ENCODE peak calls at places on chromosome 1, in nine cellular contexts. One of them, this sample, is unnamed.

GRCh38 chr1:156211243-156211642 is 1.6 kb upstream of the PMF1 start:
- DNase-seq in heart left ventricle: no peak
- DNase-seq in psoas muscle: no peak
- DNase-seq in K562: no peak
- DNase-seq in upper lobe of right lung: no peak
- DNase-seq in stomach: no peak
- DNase-seq in transverse colon: no peak
- DNase-seq in CD8-positive, alpha-beta memory T cell: no peak
- DNase-seq in CD4-positive, alpha-beta memory T cell: no peak
- DNase-seq in this sample: no peak

GRCh38 chr1:232084584-232085223 is 458.1 kb downstream of the DISC1 start:
- DNase-seq in K562: no peak
- DNase-seq in psoas muscle: no peak
- DNase-seq in stomach: no peak
- DNase-seq in upper lobe of right lung: no peak
- DNase-seq in CD8-positive, alpha-beta memory T cell: no peak
- DNase-seq in transverse colon: no peak
- DNase-seq in heart left ventricle: no peak
- DNase-seq in CD4-positive, alpha-beta memory T cell: no peak
- DNase-seq in this sample: peak; percentile 27

GRCh38 chr1:201791775-201792166 is 37.2 kb upstream of the IPO9 start:
- DNase-seq in heart left ventricle: peak; percentile 75
- DNase-seq in transverse colon: no peak
- DNase-seq in CD4-positive, alpha-beta memory T cell: no peak
- DNase-seq in stomach: no peak
- DNase-seq in upper lobe of right lung: no peak
- DNase-seq in CD8-positive, alpha-beta memory T cell: no peak
- DNase-seq in K562: no peak
- DNase-seq in psoas muscle: peak; percentile 27
- DNase-seq in this sample: no peak

GRCh38 chr1:40887012-40887378 is 24.8 kb upstream of the CITED4 start:
- DNase-seq in CD8-positive, alpha-beta memory T cell: no peak
- DNase-seq in upper lobe of right lung: no peak
- DNase-seq in transverse colon: no peak
- DNase-seq in psoas muscle: no peak
- DNase-seq in CD4-positive, alpha-beta memory T cell: no peak
- DNase-seq in stomach: no peak
- DNase-seq in heart left ventricle: no peak
- DNase-seq in K562: no peak
- DNase-seq in this sample: no peak

GRCh38 chr1:108512239-108513071 is 47.4 kb upstream of the EEIG2 start:
- DNase-seq in CD8-positive, alpha-beta memory T cell: peak; percentile 37
- DNase-seq in transverse colon: no peak
- DNase-seq in CD4-positive, alpha-beta memory T cell: peak; percentile 35
- DNase-seq in psoas muscle: no peak
- DNase-seq in heart left ventricle: no peak
- DNase-seq in K562: peak; percentile 56
- DNase-seq in stomach: no peak
- DNase-seq in upper lobe of right lung: no peak
- DNase-seq in this sample: no peak

GRCh38 chr1:161013104-161013590 is 7.8 kb downstream of the F11R start:
- DNase-seq in psoas muscle: no peak
- DNase-seq in upper lobe of right lung: peak; percentile 37
- DNase-seq in transverse colon: no peak
- DNase-seq in stomach: no peak
- DNase-seq in CD4-positive, alpha-beta memory T cell: no peak
- DNase-seq in K562: peak; percentile 34
- DNase-seq in heart left ventricle: no peak
- DNase-seq in CD8-positive, alpha-beta memory T cell: no peak
- DNase-seq in this sample: no peak

GRCh38 chr1:4978660-4979390 is 324.4 kb downstream of the AJAP1 start:
- DNase-seq in stomach: no peak
- DNase-seq in upper lobe of right lung: no peak
- DNase-seq in CD8-positive, alpha-beta memory T cell: no peak
- DNase-seq in transverse colon: no peak
- DNase-seq in K562: no peak
- DNase-seq in CD4-positive, alpha-beta memory T cell: no peak
- DNase-seq in psoas muscle: no peak
- DNase-seq in heart left ventricle: no peak
- DNase-seq in this sample: no peak

GRCh38 chr1:230108580-230108979 is 41.5 kb downstream of the GALNT2 start:
- DNase-seq in stomach: no peak
- DNase-seq in heart left ventricle: no peak
- DNase-seq in transverse colon: no peak
- DNase-seq in upper lobe of right lung: no peak
- DNase-seq in psoas muscle: no peak
- DNase-seq in CD8-positive, alpha-beta memory T cell: no peak
- DNase-seq in CD4-positive, alpha-beta memory T cell: no peak
- DNase-seq in K562: no peak
- DNase-seq in this sample: no peak

GRCh38 chr1:234963904-234964702 is 164.5 kb downstream of the TOMM20 start:
- DNase-seq in stomach: peak; percentile 66
- DNase-seq in CD8-positive, alpha-beta memory T cell: no peak
- DNase-seq in heart left ventricle: no peak
- DNase-seq in upper lobe of right lung: no peak
- DNase-seq in psoas muscle: peak; percentile 55
- DNase-seq in CD4-positive, alpha-beta memory T cell: no peak
- DNase-seq in K562: no peak
- DNase-seq in transverse colon: no peak
- DNase-seq in this sample: no peak

GRCh38 chr1:234963180-234963903 is 165.3 kb downstream of the TOMM20 start:
- DNase-seq in heart left ventricle: peak; percentile 91
- DNase-seq in psoas muscle: peak; percentile 80
- DNase-seq in transverse colon: peak; percentile 88
- DNase-seq in CD8-positive, alpha-beta memory T cell: peak; percentile 86
- DNase-seq in stomach: peak; percentile 88
- DNase-seq in K562: peak; percentile 76
- DNase-seq in upper lobe of right lung: peak; percentile 92
- DNase-seq in CD4-positive, alpha-beta memory T cell: peak; percentile 94
- DNase-seq in this sample: peak; percentile 82

GRCh38 chr1:234960722-234961467 is 167.7 kb downstream of the TOMM20 start:
- DNase-seq in heart left ventricle: no peak
- DNase-seq in upper lobe of right lung: no peak
- DNase-seq in CD8-positive, alpha-beta memory T cell: no peak
- DNase-seq in stomach: peak; percentile 78
- DNase-seq in CD4-positive, alpha-beta memory T cell: no peak
- DNase-seq in K562: peak; percentile 44
- DNase-seq in transverse colon: peak; percentile 77
- DNase-seq in psoas muscle: no peak
- DNase-seq in this sample: no peak

GRCh38 chr1:234962340-234962989 is 166.2 kb downstream of the TOMM20 start:
- DNase-seq in K562: peak; percentile 67
- DNase-seq in upper lobe of right lung: no peak
- DNase-seq in transverse colon: no peak
- DNase-seq in CD4-positive, alpha-beta memory T cell: no peak
- DNase-seq in heart left ventricle: no peak
- DNase-seq in stomach: no peak
- DNase-seq in psoas muscle: peak; percentile 55
- DNase-seq in CD8-positive, alpha-beta memory T cell: peak; percentile 10
- DNase-seq in this sample: no peak

GRCh38 chr1:234961468-234962339 is 166.9 kb downstream of the TOMM20 start:
- DNase-seq in psoas muscle: no peak
- DNase-seq in transverse colon: no peak
- DNase-seq in CD4-positive, alpha-beta memory T cell: no peak
- DNase-seq in upper lobe of right lung: no peak
- DNase-seq in heart left ventricle: no peak
- DNase-seq in stomach: no peak
- DNase-seq in CD8-positive, alpha-beta memory T cell: no peak
- DNase-seq in K562: no peak
- DNase-seq in this sample: no peak
- H3K27ac ChIP-seq in psoas muscle: peak overlapping the region; percentile 70
- H3K27ac ChIP-seq in transverse colon: peak overlapping the region; percentile 89
- H3K27ac ChIP-seq in CD4-positive, alpha-beta memory T cell: peak overlapping the region; percentile 89
- H3K27ac ChIP-seq in upper lobe of right lung: peak overlapping the region; percentile 83
- H3K27ac ChIP-seq in heart left ventricle: peak overlapping the region; percentile 60
- H3K27ac ChIP-seq in stomach: peak overlapping the region; percentile 93
- H3K27ac ChIP-seq in CD8-positive, alpha-beta memory T cell: peak overlapping the region; percentile 82
- H3K27ac ChIP-seq in K562: peak overlapping the region; percentile 82
- H3K27ac ChIP-seq in this sample: peak overlapping the region; percentile 13

GRCh38 chr1:64516803-64517568 is 47.1 kb downstream of the CACHD1 start:
- DNase-seq in stomach: no peak
- DNase-seq in K562: no peak
- DNase-seq in CD4-positive, alpha-beta memory T cell: no peak
- DNase-seq in psoas muscle: no peak
- DNase-seq in transverse colon: no peak
- DNase-seq in heart left ventricle: no peak
- DNase-seq in upper lobe of right lung: no peak
- DNase-seq in CD8-positive, alpha-beta memory T cell: no peak
- DNase-seq in this sample: no peak

GRCh38 chr1:64516301-64516700 is 46.4 kb downstream of the CACHD1 start:
- DNase-seq in CD8-positive, alpha-beta memory T cell: no peak
- DNase-seq in psoas muscle: no peak
- DNase-seq in stomach: no peak
- DNase-seq in upper lobe of right lung: no peak
- DNase-seq in transverse colon: no peak
- DNase-seq in CD4-positive, alpha-beta memory T cell: no peak
- DNase-seq in heart left ventricle: no peak
- DNase-seq in K562: no peak
- DNase-seq in this sample: no peak

GRCh38 chr1:64515427-64515826 is 45.5 kb downstream of the CACHD1 start:
- DNase-seq in transverse colon: peak; percentile 44
- DNase-seq in psoas muscle: peak; percentile 35
- DNase-seq in CD4-positive, alpha-beta memory T cell: no peak
- DNase-seq in heart left ventricle: no peak
- DNase-seq in CD8-positive, alpha-beta memory T cell: no peak
- DNase-seq in upper lobe of right lung: no peak
- DNase-seq in stomach: peak; percentile 56
- DNase-seq in K562: no peak
- DNase-seq in this sample: no peak

GRCh38 chr1:64518692-64519481 is 49.0 kb downstream of the CACHD1 start:
- DNase-seq in transverse colon: no peak
- DNase-seq in stomach: no peak
- DNase-seq in CD8-positive, alpha-beta memory T cell: no peak
- DNase-seq in psoas muscle: no peak
- DNase-seq in heart left ventricle: no peak
- DNase-seq in CD4-positive, alpha-beta memory T cell: no peak
- DNase-seq in upper lobe of right lung: no peak
- DNase-seq in K562: no peak
- DNase-seq in this sample: no peak

GRCh38 chr1:64517640-64518039 is 47.7 kb downstream of the CACHD1 start:
- DNase-seq in upper lobe of right lung: no peak
- DNase-seq in psoas muscle: no peak
- DNase-seq in K562: no peak
- DNase-seq in CD8-positive, alpha-beta memory T cell: no peak
- DNase-seq in transverse colon: no peak
- DNase-seq in heart left ventricle: no peak
- DNase-seq in CD4-positive, alpha-beta memory T cell: no peak
- DNase-seq in stomach: no peak
- DNase-seq in this sample: no peak
- H3K4me1 ChIP-seq in upper lobe of right lung: peaks cover 56% of the 10 kb centered on the region
- H3K4me1 ChIP-seq in psoas muscle: peaks cover 31% of the 10 kb centered on the region
- H3K4me1 ChIP-seq in K562: no peaks in the 10 kb centered on the region
- H3K4me1 ChIP-seq in CD8-positive, alpha-beta memory T cell: no peaks in the 10 kb centered on the region
- H3K4me1 ChIP-seq in transverse colon: peaks cover 20% of the 10 kb centered on the region
- H3K4me1 ChIP-seq in heart left ventricle: peaks cover 67% of the 10 kb centered on the region
- H3K4me1 ChIP-seq in CD4-positive, alpha-beta memory T cell: no peaks in the 10 kb centered on the region
- H3K4me1 ChIP-seq in stomach: peaks cover 66% of the 10 kb centered on the region
- H3K4me1 ChIP-seq in this sample: no peaks in the 10 kb centered on the region

DNA sequence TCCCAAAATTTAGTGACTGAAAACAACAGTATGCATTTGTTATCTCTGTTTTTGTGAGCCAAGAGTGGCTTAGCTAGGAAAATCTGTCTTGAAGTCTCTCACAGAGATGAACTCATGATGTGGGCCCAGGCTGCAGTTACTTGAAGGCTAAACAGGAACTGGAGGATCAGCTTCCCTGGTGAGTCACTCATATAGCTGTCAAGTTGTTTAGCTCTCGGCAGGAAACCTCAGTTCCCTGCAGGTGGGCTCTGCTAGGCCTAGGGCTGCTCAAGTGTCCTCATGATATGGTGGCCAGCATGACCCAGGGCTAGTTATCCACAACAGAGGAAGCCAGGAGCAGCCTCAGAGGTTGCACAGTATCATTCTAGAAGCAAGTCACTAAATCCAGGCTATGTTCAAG is 30.2 kb upstream of the DDX59 start:
- DNase-seq in transverse colon: no peak
- DNase-seq in K562: no peak
- DNase-seq in CD4-positive, alpha-beta memory T cell: no peak
- DNase-seq in heart left ventricle: no peak
- DNase-seq in CD8-positive, alpha-beta memory T cell: no peak
- DNase-seq in stomach: no peak
- DNase-seq in psoas muscle: no peak
- DNase-seq in upper lobe of right lung: no peak
- DNase-seq in this sample: peak; percentile 56
- H3K27ac ChIP-seq in transverse colon: no peak overlapping the region
- H3K27ac ChIP-seq in K562: no peak overlapping the region
- H3K27ac ChIP-seq in CD4-positive, alpha-beta memory T cell: no peak overlapping the region
- H3K27ac ChIP-seq in heart left ventricle: no peak overlapping the region
- H3K27ac ChIP-seq in CD8-positive, alpha-beta memory T cell: no peak overlapping the region
- H3K27ac ChIP-seq in stomach: no peak overlapping the region
- H3K27ac ChIP-seq in psoas muscle: no peak overlapping the region
- H3K27ac ChIP-seq in upper lobe of right lung: no peak overlapping the region
- H3K27ac ChIP-seq in this sample: peak overlapping the region; percentile 12

GRCh38 chr1:23625929-23626535 is 65.6 kb upstream of the RPL11 start:
- DNase-seq in stomach: no peak
- DNase-seq in K562: no peak
- DNase-seq in CD4-positive, alpha-beta memory T cell: no peak
- DNase-seq in upper lobe of right lung: no peak
- DNase-seq in heart left ventricle: no peak
- DNase-seq in transverse colon: no peak
- DNase-seq in psoas muscle: no peak
- DNase-seq in CD8-positive, alpha-beta memory T cell: no peak
- DNase-seq in this sample: no peak
- H3K4me1 ChIP-seq in stomach: no peaks in the 10 kb centered on the region
- H3K4me1 ChIP-seq in K562: peaks cover 4% of the 10 kb centered on the region
- H3K4me1 ChIP-seq in CD4-positive, alpha-beta memory T cell: peaks cover 54% of the 10 kb centered on the region
- H3K4me1 ChIP-seq in upper lobe of right lung: no peaks in the 10 kb centered on the region
- H3K4me1 ChIP-seq in heart left ventricle: no peaks in the 10 kb centered on the region
- H3K4me1 ChIP-seq in transverse colon: no peaks in the 10 kb centered on the region
- H3K4me1 ChIP-seq in psoas muscle: no peaks in the 10 kb centered on the region
- H3K4me1 ChIP-seq in CD8-positive, alpha-beta memory T cell: peaks cover 50% of the 10 kb centered on the region
- H3K4me1 ChIP-seq in this sample: peaks cover 9% of the 10 kb centered on the region